ENCODE peak calls at places on chromosomes 13 and 19, in six cellular contexts. B is GM12892, H is H1, O is HepG2, X is K562, S is GM12878. G is an unnamed sample.

GRCh38 chr19:46579286-46579944 is 21.7 kb upstream of the CALM3 start:
- DNase-seq in S (no peak), X (peak; percentile 17), H (peak; percentile 82), B (no peak), O (no peak), G (no peak)

GRCh38 chr19:45508931-45509691 is 1.8 kb downstream of the VASP start:
- DNase-seq in H (peak; percentile 74), B (peak; percentile 81), S (peak; percentile 69), X (peak; percentile 89), O (peak; percentile 63), G (peak; percentile 75)

GRCh38 chr13:62293081-62293480 is 877.4 kb upstream of the PCDH20 start:
- DNase-seq in B (no peak), O (no peak), H (no peak), S (no peak), X (no peak), G (no peak)

GRCh38 chr13:27012482-27013197 is 159.0 kb downstream of the USP12 start:
- DNase-seq in H (peak; percentile 6), X (no peak), O (no peak), B (no peak), S (no peak), G (no peak)

GRCh38 chr13:97256343-97256783 is 34.2 kb downstream of the MBNL2 start:
- DNase-seq in S (no peak), H (no peak), O (peak; percentile 85), B (no peak), X (peak; percentile 38), G (no peak)

GRCh38 chr19:46714523-46715106 is 2.3 kb downstream of the PRKD2 start:
- DNase-seq in O (no peak), H (peak; percentile 56), X (no peak), S (no peak), B (peak; percentile 89), G (peak; percentile 84)

GRCh38 chr19:58572026-58572817 is 913 bp downstream of the MZF1 start:
- DNase-seq in H (no peak), B (no peak), S (no peak), O (no peak), X (no peak), G (no peak)

GRCh38 chr19:16608290-16608704 is 19.7 kb downstream of the MED26 start:
- DNase-seq in B (no peak), H (no peak), S (no peak), X (no peak), O (no peak), G (no peak)

GRCh38 chr19:49241769-49242168 is 83.2 kb downstream of the SLC6A16 start:
- DNase-seq in O (no peak), X (no peak), S (no peak), B (no peak), H (no peak), G (no peak)

GRCh38 chr19:3154957-3155736 is 19.3 kb downstream of the GNA15 start:
- DNase-seq in S (peak; percentile 88), X (peak; percentile 92), O (peak; percentile 50), B (peak; percentile 73), H (no peak), G (peak; percentile 71)

GRCh38 chr19:10290876-10291553 is 1.3 kb downstream of the ICAM5 start:
- DNase-seq in B (no peak), O (peak; percentile 43), S (no peak), H (peak; percentile 78), X (peak; percentile 89), G (no peak)

GRCh38 chr13:107079423-107080099 is 511.6 kb upstream of the ARGLU1 start:
- DNase-seq in X (no peak), S (no peak), H (no peak), B (no peak), O (no peak), G (no peak)

GRCh38 chr13:110866491-110867170 is 48.2 kb downstream of the ANKRD10 start:
- DNase-seq in B (no peak), X (no peak), O (no peak), S (no peak), H (peak; percentile 19), G (no peak)
- TF ChIP-seq POLR2A in B (no peak), X (no peak), O (no peak), S (no peak), H (no peak), G (no peak)

GRCh38 chr19:15454371-15454800 is 4.6 kb upstream of the WIZ start:
- DNase-seq in O (no peak), S (no peak), X (no peak), H (no peak), B (no peak), G (no peak)
- TF ChIP-seq TAF1 in O (no peak), S (no peak), X (no peak), H (no peak), B (no peak), G (no peak)

GRCh38 chr19:53518716-53519115 is 19.2 kb upstream of the ZNF331 start:
- DNase-seq in O (no peak), S (no peak), B (no peak), X (no peak), H (no peak), G (no peak)

GRCh38 chr19:53520163-53520546 is 17.8 kb upstream of the ZNF331 start:
- DNase-seq in H (no peak), S (no peak), O (no peak), X (no peak), B (no peak), G (no peak)

GRCh38 chr19:53521373-53522202 is 16.4 kb upstream of the ZNF331 start:
- DNase-seq in H (no peak), B (no peak), O (no peak), S (no peak), X (no peak), G (no peak)

GRCh38 chr19:53519431-53519830 is 18.5 kb upstream of the ZNF331 start:
- DNase-seq in H (no peak), X (no peak), S (no peak), B (no peak), O (no peak), G (no peak)

DNA sequence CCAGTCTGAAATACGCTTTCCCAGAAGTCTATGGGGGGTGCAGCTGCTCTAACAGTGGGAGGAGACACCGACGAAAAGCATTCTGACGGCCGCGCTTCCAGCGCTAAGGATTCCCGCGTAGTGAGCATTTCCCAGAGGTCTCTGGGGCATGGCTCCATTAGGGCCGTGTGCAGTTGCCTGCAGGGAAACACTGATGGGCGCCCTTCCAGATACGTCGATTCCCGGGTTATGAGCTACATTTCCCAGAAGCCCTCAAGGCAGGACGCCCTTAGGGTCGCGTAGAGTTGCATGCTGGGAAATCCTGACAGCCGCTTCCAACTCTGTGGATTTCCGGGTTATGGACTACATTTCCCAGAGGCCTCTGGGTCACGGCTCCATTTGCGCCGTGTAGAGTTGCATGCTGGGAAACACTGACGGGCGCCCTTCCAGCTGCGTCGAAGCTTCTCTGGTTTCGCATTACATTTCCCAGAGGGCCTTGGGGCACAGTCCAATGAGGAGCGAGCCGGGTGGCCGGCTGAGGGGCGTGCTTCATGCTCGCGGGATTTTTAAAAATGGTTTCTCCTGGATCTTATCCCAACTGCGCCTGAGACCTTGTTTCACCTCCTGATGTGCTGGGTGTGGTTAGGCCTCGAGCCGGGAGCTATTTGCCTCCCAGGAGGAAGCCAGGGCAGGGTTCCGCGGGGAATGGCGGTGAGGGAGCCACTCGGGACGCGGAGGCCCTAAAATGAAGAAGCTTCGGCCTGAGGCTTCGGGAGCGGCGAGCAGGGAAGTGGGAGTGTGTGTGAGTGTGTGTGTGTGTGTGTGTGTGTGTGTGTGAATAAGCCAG is 17.2 kb upstream of the ZNF331 start:
- DNase-seq in O (peak; percentile 87), B (peak; percentile 66), X (peak; percentile 75), S (peak; percentile 80), H (peak; percentile 86), G (peak; percentile 80)
- TF ChIP-seq POLR2A in O (no peak), B (no peak), X (no peak), S (peak; percentile 30), H (peak; percentile 50), G (no peak)

GRCh38 chr13:112752211-112752610 is 62.4 kb downstream of the ATP11A start:
- DNase-seq in X (no peak), B (no peak), O (no peak), S (no peak), H (no peak), G (no peak)

GRCh38 chr13:112751617-112752016 is 61.8 kb downstream of the ATP11A start:
- DNase-seq in S (no peak), O (no peak), H (no peak), X (no peak), B (no peak), G (no peak)

GRCh38 chr13:112753868-112754267 is 64.0 kb downstream of the ATP11A start:
- DNase-seq in X (no peak), O (no peak), S (no peak), B (no peak), H (no peak), G (no peak)

GRCh38 chr13:112754281-112755025 is 64.6 kb downstream of the ATP11A start:
- DNase-seq in X (no peak), S (no peak), O (no peak), B (no peak), H (no peak), G (no peak)

DNA sequence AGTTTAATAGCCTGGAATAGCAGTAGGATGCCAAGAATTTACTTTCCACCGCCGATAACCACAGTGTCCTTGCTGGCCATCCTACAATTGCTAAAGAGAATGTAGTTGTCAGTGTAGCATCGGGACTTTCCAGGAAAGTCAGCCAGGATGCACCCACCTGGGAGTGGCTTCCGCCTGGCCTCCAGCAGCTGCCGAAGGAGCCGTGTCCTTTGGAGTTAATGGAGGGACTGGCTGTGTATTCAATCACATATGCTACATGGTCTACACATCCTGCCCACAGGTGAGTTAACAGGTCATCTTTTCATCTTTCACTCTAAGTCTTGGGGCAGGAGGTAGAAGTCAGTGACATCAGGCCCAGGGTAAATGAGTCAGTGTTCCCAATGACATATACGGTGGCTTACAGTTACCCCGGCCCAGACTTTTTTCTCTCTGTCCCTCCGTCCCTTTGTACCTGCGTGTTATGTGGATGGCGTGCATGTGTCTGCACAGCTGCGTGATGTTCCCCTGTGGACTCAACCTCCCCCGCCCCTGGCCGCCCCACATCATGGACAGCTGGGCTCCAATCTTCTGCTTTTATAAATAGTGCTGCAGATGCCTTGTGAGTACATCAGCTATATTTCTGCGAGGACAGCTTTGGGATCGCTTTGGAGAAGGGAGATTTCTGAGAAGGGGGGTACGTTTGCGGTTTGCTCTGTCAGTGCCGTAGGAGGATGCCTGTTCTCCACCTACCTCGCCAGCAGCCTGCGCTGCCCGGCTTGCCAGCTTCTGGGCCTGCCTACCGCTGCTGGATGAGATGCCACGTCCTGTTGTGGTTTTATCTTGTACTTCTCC is 63.1 kb downstream of the ATP11A start:
- DNase-seq in S (no peak), X (no peak), H (no peak), B (no peak), O (no peak), G (no peak)
- TF ChIP-seq TAF1 in S (no peak), X (no peak), H (no peak), B (no peak), O (no peak), G (no peak)

GRCh38 chr19:41350735-41351338 is 2.9 kb downstream of the TGFB1 start:
- DNase-seq in O (no peak), H (no peak), B (no peak), S (no peak), X (peak; percentile 85), G (no peak)

GRCh38 chr19:41352279-41352608 is 1.5 kb downstream of the TGFB1 start:
- DNase-seq in X (no peak), O (no peak), S (no peak), H (no peak), B (no peak), G (no peak)

GRCh38 chr19:41353466-41354342 is at the start of gene TGFB1:
- DNase-seq in S (peak; percentile 62), X (peak; percentile 99), O (peak; percentile 70), B (peak; percentile 98), H (peak; percentile 86), G (peak; percentile 97)

GRCh38 chr19:41352609-41353465 is 885 bp downstream of the TGFB1 start:
- DNase-seq in B (peak; percentile 78), X (peak; percentile 84), S (no peak), H (peak; percentile 88), O (peak; percentile 54), G (peak; percentile 74)

GRCh38 chr19:41351339-41352245 is 2.1 kb downstream of the TGFB1 start:
- DNase-seq in X (peak; percentile 89), O (no peak), S (no peak), H (peak; percentile 78), B (peak; percentile 90), G (peak; percentile 81)
- TF ChIP-seq POLR2A in X (no peak), O (no peak), S (peak; percentile 69), H (no peak), B (peak; percentile 82), G (peak; percentile 57)

G was measured in GM12891.